ENCODE peak calls at places on chromosomes 1 and 21, in seven cellular contexts. Y, T, M, O, H, J and Q are unnamed samples.

GRCh38 chr21:32570456-32570855 is 14.9 kb downstream of the TCP10L start:
- DNase-seq in Y (no peak), T (no peak), M (no peak), O (no peak), H (no peak), J (no peak), Q (no peak)

GRCh38 chr1:240635466-240636256 is 23.7 kb upstream of the GREM2 start:
- DNase-seq in Y (no peak), T (no peak), M (no peak), O (no peak), H (no peak), J (no peak), Q (no peak)

GRCh38 chr1:201296371-201296770 is 13.1 kb downstream of the PKP1 start:
- DNase-seq in Y (no peak), T (no peak), M (no peak), O (no peak), H (no peak), J (no peak), Q (no peak)

GRCh38 chr21:38170283-38170682 is 86.5 kb upstream of the KCNJ15 start:
- DNase-seq in Y (no peak), T (no peak), M (peak), O (no peak), H (no peak), J (peak), Q (peak)

GRCh38 chr1:151846686-151847227 is 6.8 kb downstream of the THEM5 start:
- DNase-seq in Y (no peak), T (no peak), M (no peak), O (no peak), H (no peak), J (no peak), Q (no peak)

GRCh38 chr21:37032293-37032692 is 25.8 kb downstream of the RIPPLY3 start:
- DNase-seq in Y (no peak), T (no peak), M (no peak), O (no peak), H (no peak), J (no peak), Q (no peak)

GRCh38 chr1:159089184-159089791 is 12.7 kb upstream of the AIM2 start:
- DNase-seq in Y (no peak), T (peak), M (peak), O (no peak), H (no peak), J (no peak), Q (no peak)

GRCh38 chr21:44090332-44090731 is 16.9 kb upstream of the PWP2 start:
- DNase-seq in Y (no peak), T (no peak), M (peak), O (no peak), H (peak), J (no peak), Q (no peak)

GRCh38 chr1:1001631-1002300 is 1.9 kb upstream of the HES4 start:
- DNase-seq in Y (peak), T (peak), M (peak), O (peak), H (peak), J (peak), Q (peak)

GRCh38 chr1:183942933-183943693 is 94.4 kb downstream of the COLGALT2 start:
- DNase-seq in Y (no peak), T (no peak), M (peak), O (no peak), H (no peak), J (peak), Q (no peak)